ENCODE peak calls at places on chromosomes 2 and 18, in six cellular contexts. One of them, this sample, is unnamed.

GRCh38 chr2:84891355-84892010 is 10.6 kb upstream of the TRABD2A start:
- DNase-seq in HEK293T: no peak
- DNase-seq in EH: no peak
- DNase-seq in sciatic nerve: no peak
- DNase-seq in stromal cell of bone marrow: no peak
- DNase-seq in stimulated activated CD8-positive, alpha-beta memory T cell treated with anti-CD3 and anti-CD28 coated beads, Interleukin-4, amount 100 ng/mL, for 48 hours: no peak
- DNase-seq in this sample: no peak

GRCh38 chr2:164735309-164735919 is 106.2 kb downstream of the COBLL1 start:
- DNase-seq in EH: peak; percentile 59
- DNase-seq in HEK293T: no peak
- DNase-seq in stimulated activated CD8-positive, alpha-beta memory T cell treated with anti-CD3 and anti-CD28 coated beads, Interleukin-4, amount 100 ng/mL, for 48 hours: no peak
- DNase-seq in sciatic nerve: no peak
- DNase-seq in stromal cell of bone marrow: no peak
- DNase-seq in this sample: no peak

GRCh38 chr2:227386630-227387029 is 1.1 kb downstream of the SCYGR1 start:
- DNase-seq in stimulated activated CD8-positive, alpha-beta memory T cell treated with anti-CD3 and anti-CD28 coated beads, Interleukin-4, amount 100 ng/mL, for 48 hours: no peak
- DNase-seq in EH: no peak
- DNase-seq in HEK293T: no peak
- DNase-seq in stromal cell of bone marrow: no peak
- DNase-seq in sciatic nerve: no peak
- DNase-seq in this sample: no peak

GRCh38 chr18:68454511-68455228 is 260.2 kb downstream of the TMX3 start:
- DNase-seq in HEK293T: no peak
- DNase-seq in sciatic nerve: no peak
- DNase-seq in EH: peak; percentile 87
- DNase-seq in stimulated activated CD8-positive, alpha-beta memory T cell treated with anti-CD3 and anti-CD28 coated beads, Interleukin-4, amount 100 ng/mL, for 48 hours: no peak
- DNase-seq in stromal cell of bone marrow: peak; percentile 72
- DNase-seq in this sample: no peak

GRCh38 chr18:8367217-8367988 is 241.8 kb upstream of the RAB12 start:
- DNase-seq in HEK293T: peak; percentile 48
- DNase-seq in stimulated activated CD8-positive, alpha-beta memory T cell treated with anti-CD3 and anti-CD28 coated beads, Interleukin-4, amount 100 ng/mL, for 48 hours: peak; percentile 39
- DNase-seq in EH: peak; percentile 14
- DNase-seq in stromal cell of bone marrow: no peak
- DNase-seq in sciatic nerve: peak; percentile 65
- DNase-seq in this sample: no peak

GRCh38 chr2:20396356-20397000 is 45.8 kb upstream of the PUM2 start:
- DNase-seq in sciatic nerve: no peak
- DNase-seq in stimulated activated CD8-positive, alpha-beta memory T cell treated with anti-CD3 and anti-CD28 coated beads, Interleukin-4, amount 100 ng/mL, for 48 hours: no peak
- DNase-seq in HEK293T: no peak
- DNase-seq in EH: no peak
- DNase-seq in stromal cell of bone marrow: no peak
- DNase-seq in this sample: no peak

GRCh38 chr2:239439383-239440315 is 38.8 kb upstream of the HDAC4 start:
- DNase-seq in stromal cell of bone marrow: no peak
- DNase-seq in sciatic nerve: no peak
- DNase-seq in stimulated activated CD8-positive, alpha-beta memory T cell treated with anti-CD3 and anti-CD28 coated beads, Interleukin-4, amount 100 ng/mL, for 48 hours: no peak
- DNase-seq in EH: no peak
- DNase-seq in HEK293T: no peak
- DNase-seq in this sample: peak; percentile 61

GRCh38 chr2:222977121-222977520 is 74.9 kb upstream of the KCNE4 start:
- DNase-seq in EH: no peak
- DNase-seq in stromal cell of bone marrow: no peak
- DNase-seq in sciatic nerve: no peak
- DNase-seq in stimulated activated CD8-positive, alpha-beta memory T cell treated with anti-CD3 and anti-CD28 coated beads, Interleukin-4, amount 100 ng/mL, for 48 hours: no peak
- DNase-seq in HEK293T: no peak
- DNase-seq in this sample: no peak